ENCODE peak calls at places on chromosomes 5 and 9, in ten cellular contexts. H, S, P, X, B, T, N, K, U and A are unnamed samples.

GRCh38 chr9:134895103-134895502 is 14.5 kb downstream of the FCN2 start:
- DNase-seq in T (no peak), U (no peak), P (no peak), N (no peak), K (no peak), B (peak; percentile 72), X (no peak), S (no peak), H (no peak), A (no peak)

GRCh38 chr9:25702536-25702935 is 24.3 kb upstream of the TUSC1 start:
- DNase-seq in B (no peak), N (no peak), U (no peak), P (no peak), K (no peak), T (no peak), S (no peak), X (no peak), H (no peak), A (no peak)

GRCh38 chr5:159337291-159337974 is 7.1 kb upstream of the IL12B start:
- DNase-seq in T (peak; percentile 60), U (no peak), N (no peak), B (peak; percentile 53), H (no peak), K (no peak), X (peak; percentile 91), P (no peak), S (peak; percentile 53), A (no peak)

GRCh38 chr5:56412601-56413379 is 179.7 kb upstream of the ANKRD55 start:
- DNase-seq in X (no peak), U (no peak), B (no peak), K (no peak), H (no peak), T (peak; percentile 33), P (no peak), S (no peak), N (no peak), A (no peak)

GRCh38 chr9:4382722-4383317 is 83.0 kb upstream of the GLIS3 start:
- DNase-seq in N (peak; percentile 52), B (peak; percentile 41), H (no peak), S (peak; percentile 55), X (peak; percentile 14), K (peak; percentile 5), U (no peak), P (no peak), T (no peak), A (peak; percentile 18)

GRCh38 chr5:139812836-139813805 is 17.5 kb downstream of the PSD2 start:
- DNase-seq in H (no peak), U (no peak), N (no peak), P (no peak), X (no peak), B (no peak), T (no peak), S (no peak), K (no peak), A (no peak)

GRCh38 chr5:8842906-8843590 is 702.8 kb downstream of the SEMA5A start:
- DNase-seq in X (peak; percentile 21), N (no peak), P (no peak), K (no peak), T (no peak), U (no peak), B (peak; percentile 59), H (peak; percentile 39), S (peak; percentile 48), A (no peak)

GRCh38 chr5:160186480-160186879 is 42.8 kb upstream of the FABP6 start:
- DNase-seq in B (no peak), S (no peak), K (no peak), U (no peak), P (no peak), X (no peak), N (no peak), H (no peak), T (no peak), A (no peak)

GRCh38 chr5:55853818-55854217 is 2.7 kb downstream of the IL31RA start:
- DNase-seq in K (no peak), X (no peak), T (no peak), N (no peak), H (no peak), U (no peak), S (peak; percentile 39), B (peak; percentile 82), P (no peak), A (no peak)

GRCh38 chr9:114930063-114930812 is at the start of gene TNFSF8:
- DNase-seq in P (no peak), X (no peak), S (no peak), U (no peak), H (no peak), T (peak; percentile 91), N (no peak), B (no peak), K (peak; percentile 4), A (no peak)

GRCh38 chr9:113907282-113907681 is 31.2 kb downstream of the ZNF618 start:
- DNase-seq in X (no peak), B (no peak), T (no peak), U (no peak), H (no peak), K (no peak), P (no peak), N (no peak), S (no peak), A (no peak)

GRCh38 chr5:23506329-23507236 is 826 bp upstream of the PRDM9 start:
- DNase-seq in X (no peak), P (peak; percentile 51), T (no peak), U (no peak), K (peak; percentile 11), N (peak; percentile 68), S (peak; percentile 64), B (peak; percentile 39), H (peak; percentile 37), A (no peak)

GRCh38 chr5:43889238-43889637 is 286.3 kb downstream of the NNT start:
- DNase-seq in N (no peak), B (peak; percentile 28), X (no peak), T (no peak), K (no peak), S (peak; percentile 67), U (no peak), H (no peak), P (no peak), A (no peak)

GRCh38 chr5:145976431-145977155 is 40.2 kb downstream of the SH3RF2 start:
- DNase-seq in H (no peak), T (no peak), X (peak; percentile 77), U (no peak), B (no peak), P (no peak), N (no peak), K (no peak), S (peak; percentile 65), A (no peak)

GRCh38 chr5:169814522-169814921 is 165.8 kb downstream of the INSYN2B start:
- DNase-seq in S (peak; percentile 15), X (no peak), P (no peak), N (no peak), K (no peak), T (no peak), H (no peak), B (peak; percentile 39), U (no peak), A (no peak)
- TF ChIP-seq CTCF in S (no peak), X (no peak), P (no peak), N (no peak), K (no peak), T (no peak), H (no peak), B (no peak), U (no peak), A (no peak)

DNA sequence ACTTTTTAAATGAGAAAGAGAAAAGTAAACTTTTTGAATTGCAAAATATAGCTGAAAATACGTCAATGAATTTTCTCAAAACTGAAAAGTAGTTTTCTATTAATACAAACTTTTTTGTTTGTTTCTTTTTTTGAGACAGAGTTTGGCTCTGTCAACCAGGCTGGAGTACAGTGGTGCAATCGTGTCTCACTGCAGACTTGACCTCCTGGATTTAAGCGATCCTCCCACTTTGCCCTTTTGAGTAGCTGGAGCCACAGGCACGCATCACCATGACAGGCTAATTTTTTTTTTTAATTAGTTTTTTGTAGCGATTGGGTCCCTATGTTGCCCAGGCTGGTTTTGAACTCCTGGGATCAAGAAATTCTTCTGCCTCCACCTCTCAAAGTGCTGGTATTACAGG is 610.4 kb downstream of the ELAVL2 start:
- DNase-seq in P (no peak), B (no peak), X (no peak), S (no peak), K (no peak), T (no peak), N (no peak), H (no peak), U (no peak), A (no peak)
- TF ChIP-seq CTCF in P (no peak), B (no peak), X (no peak), S (no peak), K (no peak), T (no peak), N (no peak), H (no peak), U (no peak), A (no peak)

DNA sequence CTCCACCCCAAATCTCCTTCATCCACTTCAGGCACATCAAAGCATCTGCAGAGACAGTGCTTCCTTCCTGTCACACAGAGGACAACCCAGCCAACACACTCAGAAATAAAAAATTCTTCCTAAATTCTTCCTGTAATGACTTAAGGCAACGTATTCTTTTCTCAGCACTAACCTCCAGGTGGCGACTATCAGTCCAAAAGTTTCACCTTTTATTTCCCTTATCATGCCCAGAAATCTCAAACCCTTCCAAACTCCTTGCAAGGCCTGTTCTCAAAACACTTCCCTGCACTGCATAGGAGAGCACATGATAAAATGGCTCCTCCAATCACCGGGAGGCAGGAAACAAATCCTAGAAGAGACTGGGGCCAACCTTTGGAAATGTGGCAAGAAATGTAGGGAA is 35.1 kb downstream of the SLIT3 start:
- DNase-seq in U (no peak), S (no peak), N (no peak), B (peak; percentile 20), X (peak; percentile 10), P (no peak), T (no peak), H (no peak), K (no peak), A (no peak)
- TF ChIP-seq CTCF in U (peak; percentile 33), S (peak; percentile 11), N (peak; percentile 69), B (peak; percentile 36), X (peak; percentile 15), P (no peak), T (no peak), H (no peak), K (peak; percentile 36), A (peak; percentile 38)

GRCh38 chr9:137071282-137071681 is 925 bp upstream of the SAPCD2 start:
- DNase-seq in K (no peak), P (no peak), B (no peak), H (no peak), U (no peak), T (no peak), S (no peak), N (no peak), X (no peak), A (no peak)

GRCh38 chr9:137068539-137069507 is 1.5 kb downstream of the SAPCD2 start:
- DNase-seq in B (no peak), U (no peak), K (no peak), P (no peak), X (no peak), H (no peak), N (no peak), S (no peak), T (no peak), A (no peak)

GRCh38 chr9:137070201-137070905 is at the start of gene SAPCD2:
- DNase-seq in X (peak; percentile 85), H (peak; percentile 85), P (peak; percentile 88), T (peak; percentile 92), U (peak; percentile 73), K (peak; percentile 70), N (peak; percentile 95), B (peak; percentile 77), S (peak; percentile 81), A (peak; percentile 74)

GRCh38 chr9:137069508-137070071 is 767 bp downstream of the SAPCD2 start:
- DNase-seq in U (no peak), X (no peak), K (no peak), P (peak; percentile 35), H (peak; percentile 55), N (no peak), S (no peak), T (no peak), B (no peak), A (peak; percentile 38)

GRCh38 chr9:137070906-137071275 is 534 bp upstream of the SAPCD2 start:
- DNase-seq in K (peak; percentile 55), S (no peak), T (no peak), P (no peak), B (no peak), H (peak; percentile 79), U (no peak), X (no peak), N (no peak), A (no peak)
- TF ChIP-seq CTCF in K (peak; percentile 50), S (no peak), T (no peak), P (no peak), B (no peak), H (peak; percentile 37), U (peak; percentile 50), X (no peak), N (peak; percentile 65), A (no peak)